ENCODE peak calls at places on chromosomes 13 and 19, in eight cellular contexts. T, L, Y, P, J, B, D and F are unnamed samples.

GRCh38 chr19:3132971-3133792 is 2.7 kb upstream of the GNA15 start:
- DNase-seq in T (no peak), D (peak; percentile 29), L (no peak), Y (peak; percentile 53), P (peak; percentile 24), J (peak; percentile 79), B (no peak), F (no peak)

GRCh38 chr19:29048873-29049272 is 164.1 kb downstream of the UQCRFS1 start:
- DNase-seq in T (no peak), Y (no peak), L (no peak), B (no peak), J (no peak), D (no peak), P (no peak), F (no peak)

GRCh38 chr13:98405690-98406344 is 171.1 kb downstream of the STK24 start:
- DNase-seq in T (no peak), Y (no peak), D (no peak), J (no peak), L (no peak), B (no peak), P (no peak), F (no peak)

GRCh38 chr19:41547569-41547968 is 28.4 kb upstream of the CEACAM21 start:
- DNase-seq in L (no peak), B (no peak), Y (no peak), P (no peak), D (no peak), J (no peak), T (no peak), F (no peak)

GRCh38 chr19:43526884-43527859 is at the start of gene ETHE1:
- DNase-seq in B (peak; percentile 37), P (peak; percentile 50), L (peak; percentile 88), J (peak; percentile 92), D (peak; percentile 70), T (peak; percentile 70), Y (peak; percentile 86), F (peak; percentile 76)

GRCh38 chr13:91154553-91154952 is 192.9 kb upstream of the MIR17HG start:
- DNase-seq in Y (no peak), B (no peak), D (no peak), P (no peak), L (no peak), T (no peak), J (no peak), F (no peak)

GRCh38 chr13:113656831-113657671 is 947 bp downstream of the ATP4B start:
- DNase-seq in D (no peak), L (no peak), T (no peak), B (no peak), P (no peak), J (peak; percentile 50), Y (no peak), F (no peak)

GRCh38 chr19:44718441-44719261 is 19.7 kb downstream of the CEACAM16 start:
- DNase-seq in D (peak; percentile 89), T (no peak), B (peak; percentile 36), L (peak; percentile 82), J (peak; percentile 84), P (peak; percentile 93), Y (no peak), F (no peak)

GRCh38 chr13:45447050-45447661 is 17.6 kb upstream of the COG3 start:
- DNase-seq in J (no peak), D (no peak), Y (no peak), T (no peak), P (no peak), L (no peak), B (no peak), F (no peak)

GRCh38 chr19:5285311-5285710 is 55.3 kb downstream of the PTPRS start:
- DNase-seq in J (no peak), D (no peak), P (no peak), Y (no peak), L (no peak), T (no peak), B (no peak), F (no peak)

GRCh38 chr19:21323000-21323399 is 6.2 kb downstream of the ZNF708 start:
- DNase-seq in D (peak; percentile 4), J (no peak), B (no peak), T (no peak), Y (no peak), L (no peak), P (no peak), F (no peak)

GRCh38 chr19:3546119-3546518 is 7.1 kb downstream of the TEKTIP1 start:
- DNase-seq in B (no peak), D (no peak), Y (no peak), J (no peak), T (no peak), P (no peak), L (no peak), F (no peak)

GRCh38 chr13:79585033-79585432 is 104.1 kb downstream of the NDFIP2 start:
- DNase-seq in T (no peak), P (no peak), B (no peak), L (no peak), D (no peak), J (no peak), Y (no peak), F (no peak)

GRCh38 chr19:46181386-46181774 is 33.3 kb downstream of the IGFL2 start:
- DNase-seq in B (no peak), T (no peak), Y (no peak), D (peak; percentile 41), J (no peak), L (no peak), P (peak; percentile 57), F (no peak)

GRCh38 chr13:70203661-70204229 is 95.5 kb upstream of the KLHL1 start:
- DNase-seq in B (no peak), D (no peak), L (no peak), T (no peak), J (no peak), P (no peak), Y (no peak), F (no peak)

GRCh38 chr19:56176881-56177280 is 1.1 kb downstream of the GALP start:
- DNase-seq in P (no peak), L (no peak), Y (no peak), D (no peak), J (no peak), T (no peak), B (no peak), F (no peak)

GRCh38 chr13:47033216-47033615 is 136.4 kb upstream of the HTR2A start:
- DNase-seq in B (no peak), D (peak; percentile 45), Y (no peak), J (no peak), L (no peak), T (no peak), P (peak; percentile 57), F (no peak)

GRCh38 chr13:21458816-21459701 is at the start of gene ZDHHC20:
- DNase-seq in Y (peak; percentile 91), D (peak; percentile 89), L (peak; percentile 92), T (peak; percentile 90), P (peak; percentile 83), B (peak; percentile 58), J (peak; percentile 94), F (peak; percentile 94)

GRCh38 chr13:114037674-114038073 is 63.8 kb upstream of the C13orf46 start:
- DNase-seq in D (no peak), Y (no peak), L (no peak), B (no peak), P (no peak), J (no peak), T (no peak), F (no peak)

GRCh38 chr19:28601723-28602440 is 611.1 kb downstream of the UQCRFS1 start:
- DNase-seq in T (no peak), P (no peak), L (no peak), B (no peak), J (no peak), D (no peak), Y (no peak), F (no peak)

GRCh38 chr13:35697281-35697680 is 220.8 kb upstream of the MAB21L1 start:
- DNase-seq in Y (no peak), T (no peak), D (no peak), B (no peak), J (no peak), P (no peak), L (no peak), F (no peak)

GRCh38 chr19:49441210-49441959 is at the start of gene SLC17A7:
- DNase-seq in L (peak; percentile 64), J (peak; percentile 78), T (no peak), B (no peak), D (no peak), P (no peak), Y (no peak), F (no peak)

GRCh38 chr13:20451397-20451796 is 74.3 kb downstream of the CRYL1 start:
- DNase-seq in J (no peak), P (no peak), T (no peak), B (no peak), D (no peak), Y (no peak), L (no peak), F (no peak)

GRCh38 chr13:27960362-27961226 is 8.5 kb downstream of the CDX2 start:
- DNase-seq in T (peak; percentile 76), J (no peak), Y (no peak), D (peak; percentile 41), P (peak; percentile 31), B (no peak), L (peak; percentile 62), F (peak; percentile 61)

GRCh38 chr19:28884786-28885476 is 328.0 kb downstream of the UQCRFS1 start:
- DNase-seq in T (no peak), L (no peak), D (no peak), P (no peak), J (no peak), Y (no peak), B (no peak), F (no peak)

GRCh38 chr13:25784119-25784518 is 267.7 kb downstream of the SHISA2 start:
- DNase-seq in J (no peak), B (no peak), D (no peak), T (no peak), L (no peak), P (no peak), Y (no peak), F (no peak)
- TF ChIP-seq CTCF in J (no peak), B (no peak), D (no peak), T (no peak), L (no peak), P (no peak), Y (no peak), F (no peak)

DNA sequence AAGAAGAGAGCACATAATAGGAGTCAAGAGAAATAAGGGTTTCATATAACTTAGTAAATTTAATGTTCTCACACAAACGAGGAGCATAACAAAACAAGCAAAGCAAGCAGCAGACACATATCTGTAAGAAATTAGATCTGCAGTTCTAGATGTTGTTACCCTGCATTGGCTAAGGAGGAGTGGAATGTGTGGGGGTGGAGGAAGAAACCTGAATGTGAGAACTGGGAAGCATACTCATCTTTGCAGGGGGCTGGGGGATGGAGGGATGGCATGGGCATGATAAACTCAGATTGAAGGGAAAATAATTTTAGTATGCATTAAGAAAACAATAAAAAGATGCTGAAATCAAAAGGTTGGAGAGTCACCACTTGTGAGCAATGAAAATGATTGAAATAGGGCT is 255.0 kb downstream of the LIG4 start:
- DNase-seq in T (no peak), B (no peak), P (no peak), L (no peak), Y (no peak), D (no peak), J (no peak), F (no peak)
- TF ChIP-seq CTCF in T (no peak), B (no peak), P (no peak), L (no peak), Y (no peak), D (no peak), J (no peak), F (no peak)

GRCh38 chr13:40777166-40777956 is 6.4 kb upstream of the MRPS31 start:
- DNase-seq in L (peak; percentile 53), D (peak; percentile 72), Y (no peak), P (peak; percentile 67), T (no peak), B (no peak), J (no peak), F (peak; percentile 27)
- TF ChIP-seq CTCF in L (peak; percentile 66), D (peak; percentile 63), Y (peak; percentile 61), P (peak; percentile 55), T (peak; percentile 79), B (peak; percentile 65), J (peak; percentile 34), F (peak; percentile 85)

GRCh38 chr19:35114656-35115537 is 726 bp upstream of the FXYD3 start:
- DNase-seq in B (no peak), P (peak; percentile 57), D (peak; percentile 71), L (peak; percentile 86), T (peak; percentile 75), Y (peak; percentile 86), J (peak; percentile 80), F (peak; percentile 97)
- TF ChIP-seq CTCF in B (peak; percentile 97), P (peak; percentile 98), D (peak; percentile 100), L (peak; percentile 96), T (peak; percentile 97), Y (peak; percentile 96), J (peak; percentile 98), F (peak; percentile 97)